ENCODE peak calls at places on chromosomes 16 and 17, in five cellular contexts. U is left colon; N is GM10248; X is Kasumi-1; R is activated CD8-positive, alpha-beta memory T cell treated with anti-CD3 and anti-CD28 coated beads for 4 hours. P is an unnamed sample.

GRCh38 chr17:38608648-38609047 is 2.9 kb upstream of the SRCIN1 start:
- DNase-seq in R (no peak), N (no peak), U (peak), X (no peak), P (no peak)

GRCh38 chr16:80437707-80438106 is 103.1 kb upstream of the DYNLRB2 start:
- DNase-seq in N (no peak), X (no peak), U (no peak), R (no peak), P (no peak)

GRCh38 chr17:82065638-82066303 is at the start of gene DUS1L:
- DNase-seq in X (peak), U (no peak), N (peak), R (peak), P (peak)

GRCh38 chr16:89449726-89450335 is 40.5 kb downstream of the ANKRD11 start:
- DNase-seq in N (no peak), U (no peak), X (peak), R (no peak), P (no peak)

GRCh38 chr17:43791589-43791988 is 11.4 kb downstream of the CFAP97D1 start:
- DNase-seq in X (no peak), N (no peak), U (no peak), R (no peak), P (no peak)

GRCh38 chr16:2365895-2366294 is 25.4 kb upstream of the ABCA3 start:
- DNase-seq in R (no peak), X (no peak), N (no peak), U (no peak), P (no peak)

GRCh38 chr17:62309381-62309780 is 71.0 kb upstream of the EFCAB3 start:
- DNase-seq in X (no peak), R (no peak), N (no peak), U (no peak), P (no peak)

GRCh38 chr16:86554917-86555762 is at the start of gene MTHFSD:
- DNase-seq in N (peak), X (peak), U (peak), R (peak), P (peak)

GRCh38 chr17:28717578-28718316 is at the start of gene RAB34:
- DNase-seq in U (peak), N (no peak), X (peak), R (no peak), P (peak)

GRCh38 chr17:71501716-71502115 is 619.1 kb upstream of the SOX9 start:
- DNase-seq in U (no peak), X (no peak), N (no peak), R (no peak), P (no peak)

GRCh38 chr17:7838291-7839075 is 4.5 kb downstream of the KDM6B start:
- DNase-seq in X (peak), R (no peak), U (peak), N (no peak), P (peak)

GRCh38 chr17:14289162-14289561 is 11.7 kb upstream of the HS3ST3B1 start:
- DNase-seq in X (no peak), N (no peak), U (no peak), R (no peak), P (no peak)

GRCh38 chr17:16374129-16374528 is 6.8 kb upstream of the UBB start:
- DNase-seq in X (no peak), R (no peak), U (peak), N (no peak), P (no peak)

GRCh38 chr17:76924345-76925332 is 56.4 kb downstream of the MGAT5B start:
- DNase-seq in N (no peak), R (no peak), U (no peak), X (no peak), P (no peak)

GRCh38 chr17:57281887-57282653 is 25.7 kb downstream of the MSI2 start:
- DNase-seq in N (no peak), R (no peak), U (no peak), X (no peak), P (no peak)

GRCh38 chr16:8572919-8573724 is 17.2 kb downstream of the TMEM114 start:
- DNase-seq in X (peak), U (no peak), R (no peak), N (no peak), P (no peak)

GRCh38 chr17:58153046-58153445 is 4.9 kb downstream of the OR4D1 start:
- DNase-seq in U (no peak), R (peak), N (no peak), X (peak), P (no peak)

GRCh38 chr17:16918443-16918842 is 53.5 kb downstream of the TNFRSF13B start:
- DNase-seq in R (no peak), U (peak), X (no peak), N (no peak), P (no peak)

GRCh38 chr17:41494524-41494923 is 4.8 kb upstream of the KRT36 start:
- DNase-seq in U (no peak), X (no peak), N (no peak), R (no peak), P (no peak)

P was measured in B cell.